ENCODE peak calls at places on chromosomes 1 and 21, in four cellular contexts. E, J, V and M are unnamed samples. For H3K9me3, the result is how much of the 10 kb centered on the place peaks cover.

GRCh38 chr1:178109348-178110143 is 15.6 kb downstream of the RASAL2 start:
- DNase-seq in E (peak), J (no peak), V (no peak), M (no peak)

GRCh38 chr1:68796888-68797287 is 300.0 kb upstream of the DEPDC1 start:
- DNase-seq in E (no peak), J (no peak), V (no peak), M (no peak)

GRCh38 chr1:178962853-178963810 is 62.6 kb upstream of the FAM20B start:
- DNase-seq in E (no peak), J (no peak), V (no peak), M (peak)

GRCh38 chr1:14697371-14697770 is 98.9 kb downstream of the KAZN start:
- DNase-seq in E (no peak), J (no peak), V (no peak), M (no peak)

GRCh38 chr1:176903474-176903873 is 261.0 kb downstream of the ASTN1 start:
- DNase-seq in E (peak), J (no peak), V (peak), M (no peak)

GRCh38 chr1:95352767-95353166 is 118.8 kb downstream of the RWDD3 start:
- DNase-seq in E (no peak), J (no peak), V (no peak), M (peak)

GRCh38 chr1:8825985-8826481 is 8.6 kb upstream of the RERE start:
- DNase-seq in E (peak), J (no peak), V (peak), M (peak)

GRCh38 chr1:201112173-201112731 is at the start of gene CACNA1S:
- DNase-seq in E (no peak), J (no peak), V (no peak), M (no peak)

GRCh38 chr1:219771039-219771438 is 157.3 kb downstream of the SLC30A10 start:
- DNase-seq in E (peak), J (no peak), V (peak), M (peak)

GRCh38 chr21:33325222-33326067 is 675 bp downstream of the IFNAR1 start:
- DNase-seq in E (peak), J (peak), V (peak), M (peak)

GRCh38 chr21:16013570-16013969 is 283.8 kb downstream of the USP25 start:
- DNase-seq in E (no peak), J (no peak), V (no peak), M (no peak)

GRCh38 chr1:113940365-113941244 is 11.5 kb downstream of the HIPK1 start:
- DNase-seq in E (no peak), J (no peak), V (no peak), M (no peak)

GRCh38 chr1:42239041-42239440 is 74.5 kb upstream of the GUCA2A start:
- DNase-seq in E (peak), J (no peak), V (no peak), M (no peak)

GRCh38 chr1:95118019-95118499 is 904 bp downstream of the TLCD4 start:
- DNase-seq in E (no peak), J (no peak), V (peak), M (peak)

GRCh38 chr1:185337221-185337620 is 20.2 kb upstream of the IVNS1ABP start:
- DNase-seq in E (peak), J (no peak), V (no peak), M (no peak)

GRCh38 chr1:63322944-63323865 is 838 bp downstream of the FOXD3 start:
- DNase-seq in E (no peak), J (no peak), V (no peak), M (peak)

GRCh38 chr1:220906561-220907334 is 27.5 kb downstream of the HLX start:
- DNase-seq in E (peak), J (no peak), V (no peak), M (no peak)

GRCh38 chr1:220787069-220787614 is 429 bp downstream of the MTARC1 start:
- DNase-seq in E (no peak), J (no peak), V (no peak), M (no peak)

GRCh38 chr1:29749021-29749420 is 512.7 kb downstream of the PTPRU start:
- DNase-seq in E (no peak), J (no peak), V (no peak), M (peak)

GRCh38 chr1:206578959-206579358 is 33.3 kb downstream of the EIF2D start:
- DNase-seq in E (no peak), J (no peak), V (no peak), M (no peak)

GRCh38 chr1:6930901-6931300 is 145.6 kb downstream of the CAMTA1 start:
- DNase-seq in E (no peak), J (no peak), V (no peak), M (no peak)

GRCh38 chr1:225480825-225481434 is 53.1 kb upstream of the LBR start:
- DNase-seq in E (no peak), J (peak), V (no peak), M (no peak)

GRCh38 chr1:108661030-108661609 is at the start of gene HENMT1:
- DNase-seq in E (peak), J (peak), V (peak), M (peak)
- H3K27ac ChIP-seq in E (peak), J (peak), V (peak), M (no peak)

GRCh38 chr1:228243093-228243492 is 35.2 kb downstream of the OBSCN start:
- DNase-seq in E (no peak), J (no peak), V (no peak), M (no peak)
- H3K9me3 ChIP-seq in E (under half), J (under half), V (under half), M (under half)

DNA sequence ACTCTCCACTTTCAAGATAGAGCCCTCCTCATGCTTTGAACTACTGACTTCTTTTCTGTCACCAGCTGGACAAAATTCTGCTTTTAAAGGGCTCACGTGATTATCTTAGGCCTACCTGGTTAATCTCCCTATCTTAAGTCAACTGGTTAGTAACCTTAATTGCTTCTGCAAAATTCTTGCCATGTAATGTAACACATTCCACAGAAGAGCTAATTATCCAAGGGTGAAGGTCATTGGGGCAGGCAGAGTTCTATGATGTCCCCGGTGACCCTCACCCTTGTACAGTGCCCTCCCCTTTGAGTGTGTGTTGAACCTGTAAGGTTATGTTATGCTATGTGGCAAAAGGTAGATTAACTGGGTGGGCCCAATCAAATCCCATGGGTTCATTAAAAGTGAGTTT is 25.2 kb upstream of the FOXE3 start:
- DNase-seq in E (no peak), J (no peak), V (no peak), M (no peak)
- H3K27ac ChIP-seq in E (no peak), J (no peak), V (no peak), M (no peak)

GRCh38 chr21:14012409-14012808 is 198.3 kb downstream of the LIPI start:
- DNase-seq in E (no peak), J (no peak), V (no peak), M (no peak)

GRCh38 chr21:14010729-14011128 is 200.0 kb downstream of the LIPI start:
- DNase-seq in E (no peak), J (no peak), V (no peak), M (no peak)

GRCh38 chr21:14013056-14013603 is 197.6 kb downstream of the LIPI start:
- DNase-seq in E (no peak), J (no peak), V (no peak), M (no peak)
- H3K9me3 ChIP-seq in E (under half), J (under half), V (under half), M (under half)

DNA sequence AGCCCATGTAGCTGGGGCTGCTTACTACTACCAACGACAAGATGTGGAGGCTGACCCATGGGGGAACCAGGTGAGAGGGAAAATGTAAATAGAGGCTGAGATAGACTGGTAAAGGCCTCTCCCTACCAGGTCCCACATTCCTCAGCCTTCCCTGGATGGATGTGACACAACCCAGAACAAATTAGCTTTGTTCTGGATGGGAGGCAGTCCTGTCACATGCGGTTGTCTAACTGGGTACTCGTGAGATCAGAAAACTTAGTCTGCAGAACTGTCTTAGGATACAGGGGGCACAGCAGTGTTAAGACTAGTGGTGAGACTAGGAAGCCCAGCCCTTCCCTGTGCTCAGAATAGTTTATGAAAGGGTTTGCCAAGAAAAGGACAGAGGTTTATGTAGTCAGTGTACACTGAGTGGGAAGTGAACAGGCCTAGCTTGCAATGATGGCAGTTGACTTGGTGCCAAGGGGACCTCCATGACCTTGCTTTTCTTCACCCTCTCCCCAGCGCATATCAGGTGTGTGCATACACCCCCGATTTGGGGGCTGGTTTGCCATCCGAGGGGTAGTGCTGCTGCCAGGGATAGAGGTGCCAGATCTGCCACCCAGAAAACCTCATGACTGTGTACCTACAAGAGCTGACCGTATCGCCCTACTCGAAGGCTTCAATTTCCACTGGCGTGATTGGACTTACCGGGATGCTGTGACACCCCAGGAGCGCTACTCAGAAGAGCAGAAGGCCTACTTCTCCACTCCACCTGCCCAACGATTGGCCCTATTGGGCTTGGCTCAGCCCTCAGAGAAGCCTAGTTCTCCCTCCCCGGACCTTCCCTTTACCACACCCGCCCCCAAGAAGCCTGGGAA is 8.4 kb downstream of the MMACHC start:
- DNase-seq in E (no peak), J (no peak), V (no peak), M (no peak)
- H3K27ac ChIP-seq in E (no peak), J (no peak), V (no peak), M (no peak)

DNA sequence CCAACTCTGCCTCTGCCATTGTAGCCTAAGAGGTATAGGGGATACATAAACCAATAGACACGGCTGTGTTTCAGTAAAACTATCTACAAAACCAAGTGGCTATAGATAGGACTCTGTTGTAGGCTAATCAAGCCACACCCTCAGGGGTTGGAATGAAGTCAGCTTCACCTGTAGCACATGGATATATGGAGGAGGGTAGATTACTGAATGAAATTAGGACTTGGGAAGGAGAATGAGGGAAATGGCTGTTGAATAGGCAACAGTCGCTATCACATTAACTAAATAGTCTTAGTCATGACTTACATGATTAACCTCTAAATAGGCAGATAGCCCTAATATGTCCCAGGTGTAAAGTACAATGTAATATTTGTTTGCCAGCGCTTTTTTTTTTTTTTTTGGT is 49.7 kb downstream of the DESI2 start:
- DNase-seq in E (no peak), J (no peak), V (no peak), M (no peak)
- H3K9me3 ChIP-seq in E (under half), J (under half), V (under half), M (under half)

GRCh38 chr1:31834501-31834900 is 18.7 kb upstream of the SPOCD1 start:
- DNase-seq in E (no peak), J (no peak), V (no peak), M (no peak)

GRCh38 chr1:31830511-31830910 is 14.7 kb upstream of the SPOCD1 start:
- DNase-seq in E (no peak), J (no peak), V (no peak), M (no peak)

GRCh38 chr1:31830065-31830464 is 14.2 kb upstream of the SPOCD1 start:
- DNase-seq in E (no peak), J (no peak), V (no peak), M (no peak)

GRCh38 chr1:31828926-31829690 is 13.3 kb upstream of the SPOCD1 start:
- DNase-seq in E (no peak), J (no peak), V (no peak), M (no peak)

DNA sequence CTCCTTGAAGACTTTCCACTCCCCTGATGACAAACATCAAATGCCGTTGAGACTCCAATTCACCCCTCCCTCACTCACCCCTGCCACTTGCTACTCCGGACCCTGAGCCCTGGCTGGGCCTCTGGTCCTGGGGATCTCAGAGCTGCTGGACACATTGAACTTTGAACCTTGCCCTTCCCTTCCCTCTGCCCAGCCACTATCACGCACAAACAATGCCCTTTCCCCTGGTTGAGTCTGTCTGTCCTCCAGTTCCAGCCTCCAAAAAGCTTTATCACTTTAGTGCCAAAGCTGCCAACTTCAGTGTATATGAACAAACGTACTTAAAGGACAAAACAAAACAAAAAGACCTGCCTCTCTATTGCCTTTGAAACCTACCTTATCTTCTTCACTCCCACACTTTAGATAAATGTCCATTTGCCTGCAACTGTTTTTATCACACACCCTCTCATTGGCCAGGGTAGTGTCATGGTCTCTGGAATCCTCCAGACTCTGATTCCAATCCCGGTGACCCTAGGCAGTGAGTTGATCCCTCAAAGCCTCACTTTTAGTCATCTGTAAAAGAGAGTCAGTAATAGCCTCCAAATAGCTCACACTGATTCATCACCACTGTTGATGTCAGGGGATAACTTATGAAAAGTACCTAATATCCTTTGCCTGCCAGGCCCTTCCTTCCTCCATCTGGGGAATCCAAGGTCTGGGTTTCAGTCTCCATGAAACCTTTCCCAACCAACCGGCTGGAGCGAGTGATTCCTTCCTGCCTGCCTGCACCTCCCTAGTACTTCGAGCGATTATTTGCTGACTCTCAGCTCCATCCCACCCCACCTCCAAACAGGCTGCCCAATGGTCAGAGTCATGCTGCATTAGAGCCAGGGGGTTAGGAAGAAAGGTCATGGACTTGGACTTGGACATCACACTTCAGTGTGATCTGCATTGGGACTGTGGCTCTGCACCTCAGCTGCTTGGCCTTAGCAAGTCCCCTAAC is 15.9 kb upstream of the SPOCD1 start:
- DNase-seq in E (peak), J (no peak), V (peak), M (no peak)
- H3K27ac ChIP-seq in E (no peak), J (no peak), V (no peak), M (no peak)

DNA sequence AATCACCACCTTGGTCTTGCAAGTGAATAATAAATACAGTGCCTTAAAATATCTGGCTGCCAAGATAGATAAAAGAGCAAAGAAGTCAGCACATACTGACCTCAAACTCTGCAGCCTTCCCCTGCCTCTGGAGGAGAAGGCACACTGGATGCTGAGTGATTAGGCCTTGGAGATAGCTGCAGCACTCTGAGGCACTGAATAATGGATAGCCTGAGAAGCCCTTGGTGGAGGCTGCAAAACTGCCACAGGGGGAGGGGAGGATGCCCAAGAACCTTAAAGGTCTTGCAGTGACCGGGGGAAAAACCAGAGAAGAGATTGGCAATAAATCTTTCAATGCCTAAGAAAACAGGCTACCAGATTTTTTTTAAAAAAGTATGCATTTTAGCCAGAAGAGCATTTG is 167.4 kb upstream of the PRMT6 start:
- DNase-seq in E (no peak), J (no peak), V (no peak), M (no peak)
- H3K9me3 ChIP-seq in E (under half), J (under half), V (under half), M (under half)

GRCh38 chr1:234520908-234521801 is 42.2 kb upstream of the TARBP1 start:
- DNase-seq in E (no peak), J (no peak), V (no peak), M (no peak)
- H3K27ac ChIP-seq in E (no peak), J (no peak), V (no peak), M (no peak)

GRCh38 chr1:2942410-2942809 is 78.9 kb upstream of the ACTRT2 start:
- DNase-seq in E (no peak), J (peak), V (no peak), M (no peak)
- H3K9me3 ChIP-seq in E (half or more), J (under half), V (under half), M (under half)